ENCODE peak calls at places on chromosomes 16 and 17, in four cellular contexts. One of them, this sample, is unnamed.

GRCh38 chr16:17801024-17801423 is 330.3 kb upstream of the XYLT1 start:
- DNase-seq in neuronal stem cell: no peak
- DNase-seq in IMR-90: peak; percentile 37
- DNase-seq in mesenchymal stem cell: no peak
- DNase-seq in this sample: no peak

GRCh38 chr16:52496051-52496876 is 50.7 kb downstream of the TOX3 start:
- DNase-seq in neuronal stem cell: no peak
- DNase-seq in IMR-90: no peak
- DNase-seq in mesenchymal stem cell: no peak
- DNase-seq in this sample: no peak

GRCh38 chr16:78574571-78574970 is 475.1 kb downstream of the WWOX start:
- DNase-seq in neuronal stem cell: no peak
- DNase-seq in IMR-90: no peak
- DNase-seq in mesenchymal stem cell: no peak
- DNase-seq in this sample: no peak

GRCh38 chr16:80174416-80174815 is 366.4 kb upstream of the DYNLRB2 start:
- DNase-seq in neuronal stem cell: no peak
- DNase-seq in IMR-90: peak; percentile 89
- DNase-seq in mesenchymal stem cell: peak; percentile 79
- DNase-seq in this sample: no peak

GRCh38 chr17:58447039-58447975 is 30.0 kb upstream of the RNF43 start:
- DNase-seq in neuronal stem cell: peak; percentile 70
- DNase-seq in IMR-90: peak; percentile 85
- DNase-seq in mesenchymal stem cell: peak; percentile 84
- DNase-seq in this sample: peak; percentile 95

GRCh38 chr16:87790278-87791023 is 24.7 kb upstream of the KLHDC4 start:
- DNase-seq in neuronal stem cell: no peak
- DNase-seq in IMR-90: peak; percentile 33
- DNase-seq in mesenchymal stem cell: no peak
- DNase-seq in this sample: no peak

GRCh38 chr16:4683255-4684029 is 9.9 kb upstream of the NUDT16L1 start:
- DNase-seq in neuronal stem cell: no peak
- DNase-seq in IMR-90: no peak
- DNase-seq in mesenchymal stem cell: no peak
- DNase-seq in this sample: no peak

GRCh38 chr16:68136515-68136914 is 51.3 kb downstream of the NFATC3 start:
- DNase-seq in neuronal stem cell: no peak
- DNase-seq in IMR-90: no peak
- DNase-seq in mesenchymal stem cell: no peak
- DNase-seq in this sample: no peak

GRCh38 chr17:76523084-76524037 is 14.1 kb downstream of the CYGB start:
- DNase-seq in neuronal stem cell: peak; percentile 74
- DNase-seq in IMR-90: peak; percentile 50
- DNase-seq in mesenchymal stem cell: peak; percentile 59
- DNase-seq in this sample: peak; percentile 94

GRCh38 chr16:24396350-24397271 is 140.5 kb downstream of the CACNG3 start:
- DNase-seq in neuronal stem cell: no peak
- DNase-seq in IMR-90: no peak
- DNase-seq in mesenchymal stem cell: no peak
- DNase-seq in this sample: no peak

GRCh38 chr16:87145181-87146176 is 171.7 kb downstream of the C16orf95 start:
- DNase-seq in neuronal stem cell: no peak
- DNase-seq in IMR-90: peak; percentile 46
- DNase-seq in mesenchymal stem cell: peak; percentile 72
- DNase-seq in this sample: no peak

GRCh38 chr16:11183951-11184350 is 72.1 kb downstream of the SOCS1 start:
- DNase-seq in neuronal stem cell: no peak
- DNase-seq in IMR-90: no peak
- DNase-seq in mesenchymal stem cell: no peak
- DNase-seq in this sample: no peak

GRCh38 chr17:10126554-10127493 is 71.6 kb downstream of the GAS7 start:
- DNase-seq in neuronal stem cell: no peak
- DNase-seq in IMR-90: peak; percentile 88
- DNase-seq in mesenchymal stem cell: peak; percentile 97
- DNase-seq in this sample: no peak

GRCh38 chr17:81867123-81867951 is 3.8 kb downstream of the ARHGDIA start:
- DNase-seq in neuronal stem cell: no peak
- DNase-seq in IMR-90: peak; percentile 52
- DNase-seq in mesenchymal stem cell: peak; percentile 75
- DNase-seq in this sample: peak; percentile 84

GRCh38 chr17:15479697-15480096 is 12.3 kb upstream of the CDRT4 start:
- DNase-seq in neuronal stem cell: no peak
- DNase-seq in IMR-90: peak; percentile 41
- DNase-seq in mesenchymal stem cell: peak; percentile 67
- DNase-seq in this sample: no peak

GRCh38 chr16:77404823-77405222 is 30.0 kb downstream of the ADAMTS18 start:
- DNase-seq in neuronal stem cell: no peak
- DNase-seq in IMR-90: no peak
- DNase-seq in mesenchymal stem cell: no peak
- DNase-seq in this sample: no peak

GRCh38 chr16:54121539-54122295 is 164.9 kb downstream of the IRX3 start:
- DNase-seq in neuronal stem cell: no peak
- DNase-seq in IMR-90: no peak
- DNase-seq in mesenchymal stem cell: no peak
- DNase-seq in this sample: no peak

GRCh38 chr17:67063146-67063545 is 18.8 kb downstream of the CACNG1 start:
- DNase-seq in neuronal stem cell: no peak
- DNase-seq in IMR-90: peak; percentile 61
- DNase-seq in mesenchymal stem cell: no peak
- DNase-seq in this sample: peak; percentile 20

GRCh38 chr16:30896203-30896889 is at the start of gene CTF1:
- DNase-seq in neuronal stem cell: peak; percentile 83
- DNase-seq in IMR-90: peak; percentile 89
- DNase-seq in mesenchymal stem cell: peak; percentile 90
- DNase-seq in this sample: peak; percentile 85

GRCh38 chr17:73952136-73952497 is 251.4 kb upstream of the RPL38 start:
- DNase-seq in neuronal stem cell: peak; percentile 65
- DNase-seq in IMR-90: no peak
- DNase-seq in mesenchymal stem cell: no peak
- DNase-seq in this sample: no peak

GRCh38 chr17:19645608-19646250 is 2.8 kb upstream of the ALDH3A2 start:
- DNase-seq in neuronal stem cell: peak; percentile 23
- DNase-seq in IMR-90: no peak
- DNase-seq in mesenchymal stem cell: peak; percentile 22
- DNase-seq in this sample: peak; percentile 87

GRCh38 chr16:2933136-2933535 is 21.4 kb downstream of the FLYWCH1 start:
- DNase-seq in neuronal stem cell: no peak
- DNase-seq in IMR-90: no peak
- DNase-seq in mesenchymal stem cell: no peak
- DNase-seq in this sample: no peak

GRCh38 chr16:46573008-46573833 is 48.0 kb downstream of the SHCBP1 start:
- DNase-seq in neuronal stem cell: no peak
- DNase-seq in IMR-90: peak; percentile 52
- DNase-seq in mesenchymal stem cell: peak; percentile 75
- DNase-seq in this sample: peak; percentile 41

GRCh38 chr17:50841949-50842354 is 6.6 kb downstream of the WFIKKN2 start:
- DNase-seq in neuronal stem cell: peak; percentile 72
- DNase-seq in IMR-90: peak; percentile 58
- DNase-seq in mesenchymal stem cell: peak; percentile 71
- DNase-seq in this sample: peak; percentile 90

GRCh38 chr17:63820963-63821561 is 6.2 kb upstream of the PSMC5 start:
- DNase-seq in neuronal stem cell: no peak
- DNase-seq in IMR-90: no peak
- DNase-seq in mesenchymal stem cell: no peak
- DNase-seq in this sample: no peak

GRCh38 chr17:44260296-44260695 is 7.6 kb downstream of the SLC4A1 start:
- DNase-seq in neuronal stem cell: no peak
- DNase-seq in IMR-90: no peak
- DNase-seq in mesenchymal stem cell: no peak
- DNase-seq in this sample: no peak

GRCh38 chr17:11925271-11926021 is 71.8 kb downstream of the ZNF18 start:
- DNase-seq in neuronal stem cell: no peak
- DNase-seq in IMR-90: no peak
- DNase-seq in mesenchymal stem cell: no peak
- DNase-seq in this sample: no peak

GRCh38 chr17:50542795-50543774 is 3.9 kb upstream of the SPATA20 start:
- DNase-seq in neuronal stem cell: no peak
- DNase-seq in IMR-90: no peak
- DNase-seq in mesenchymal stem cell: no peak
- DNase-seq in this sample: no peak

GRCh38 chr17:36493956-36494355 is 7.5 kb downstream of the ZNHIT3 start:
- DNase-seq in neuronal stem cell: no peak
- DNase-seq in IMR-90: no peak
- DNase-seq in mesenchymal stem cell: peak; percentile 14
- DNase-seq in this sample: no peak

GRCh38 chr16:85750827-85751641 is at the start of gene C16orf74:
- DNase-seq in neuronal stem cell: no peak
- DNase-seq in IMR-90: peak; percentile 35
- DNase-seq in mesenchymal stem cell: peak; percentile 57
- DNase-seq in this sample: no peak

GRCh38 chr17:1576500-1576899 is 13.9 kb upstream of the PITPNA start:
- DNase-seq in neuronal stem cell: no peak
- DNase-seq in IMR-90: no peak
- DNase-seq in mesenchymal stem cell: no peak
- DNase-seq in this sample: no peak

GRCh38 chr16:54171855-54172537 is 114.6 kb downstream of the IRX3 start:
- DNase-seq in neuronal stem cell: no peak
- DNase-seq in IMR-90: peak; percentile 65
- DNase-seq in mesenchymal stem cell: peak; percentile 11
- DNase-seq in this sample: no peak

GRCh38 chr17:6610011-6610410 is 30.5 kb downstream of the KIAA0753 start:
- DNase-seq in neuronal stem cell: no peak
- DNase-seq in IMR-90: peak; percentile 11
- DNase-seq in mesenchymal stem cell: no peak
- DNase-seq in this sample: no peak
- H3K27ac ChIP-seq in neuronal stem cell: no peak overlapping the region
- H3K27ac ChIP-seq in IMR-90: no peak overlapping the region
- H3K27ac ChIP-seq in mesenchymal stem cell: no peak overlapping the region
- H3K27ac ChIP-seq in this sample: no peak overlapping the region

GRCh38 chr17:28722413-28723158 is 2.8 kb downstream of the RPL23A start:
- DNase-seq in neuronal stem cell: no peak
- DNase-seq in IMR-90: no peak
- DNase-seq in mesenchymal stem cell: no peak
- DNase-seq in this sample: no peak

GRCh38 chr17:28718990-28719433 is 773 bp upstream of the RPL23A start:
- DNase-seq in neuronal stem cell: no peak
- DNase-seq in IMR-90: no peak
- DNase-seq in mesenchymal stem cell: no peak
- DNase-seq in this sample: no peak

GRCh38 chr17:28718317-28718672 is 627 bp upstream of the RAB34 start:
- DNase-seq in neuronal stem cell: peak; percentile 73
- DNase-seq in IMR-90: no peak
- DNase-seq in mesenchymal stem cell: no peak
- DNase-seq in this sample: no peak

GRCh38 chr17:28717578-28718316 is at the start of gene RAB34:
- DNase-seq in neuronal stem cell: peak; percentile 92
- DNase-seq in IMR-90: peak; percentile 89
- DNase-seq in mesenchymal stem cell: peak; percentile 94
- DNase-seq in this sample: peak; percentile 99

GRCh38 chr17:28720247-28720996 is 637 bp downstream of the RPL23A start:
- DNase-seq in neuronal stem cell: no peak
- DNase-seq in IMR-90: no peak
- DNase-seq in mesenchymal stem cell: peak; percentile 28
- DNase-seq in this sample: no peak
- H3K14ac ChIP-seq in neuronal stem cell: no peak overlapping the region
- H3K14ac ChIP-seq in IMR-90: peak overlapping the region; percentile 96
- H3K14ac ChIP-seq in mesenchymal stem cell: peak overlapping the region; percentile 9
- H3K14ac ChIP-seq in this sample: peak overlapping the region; percentile 96

DNA sequence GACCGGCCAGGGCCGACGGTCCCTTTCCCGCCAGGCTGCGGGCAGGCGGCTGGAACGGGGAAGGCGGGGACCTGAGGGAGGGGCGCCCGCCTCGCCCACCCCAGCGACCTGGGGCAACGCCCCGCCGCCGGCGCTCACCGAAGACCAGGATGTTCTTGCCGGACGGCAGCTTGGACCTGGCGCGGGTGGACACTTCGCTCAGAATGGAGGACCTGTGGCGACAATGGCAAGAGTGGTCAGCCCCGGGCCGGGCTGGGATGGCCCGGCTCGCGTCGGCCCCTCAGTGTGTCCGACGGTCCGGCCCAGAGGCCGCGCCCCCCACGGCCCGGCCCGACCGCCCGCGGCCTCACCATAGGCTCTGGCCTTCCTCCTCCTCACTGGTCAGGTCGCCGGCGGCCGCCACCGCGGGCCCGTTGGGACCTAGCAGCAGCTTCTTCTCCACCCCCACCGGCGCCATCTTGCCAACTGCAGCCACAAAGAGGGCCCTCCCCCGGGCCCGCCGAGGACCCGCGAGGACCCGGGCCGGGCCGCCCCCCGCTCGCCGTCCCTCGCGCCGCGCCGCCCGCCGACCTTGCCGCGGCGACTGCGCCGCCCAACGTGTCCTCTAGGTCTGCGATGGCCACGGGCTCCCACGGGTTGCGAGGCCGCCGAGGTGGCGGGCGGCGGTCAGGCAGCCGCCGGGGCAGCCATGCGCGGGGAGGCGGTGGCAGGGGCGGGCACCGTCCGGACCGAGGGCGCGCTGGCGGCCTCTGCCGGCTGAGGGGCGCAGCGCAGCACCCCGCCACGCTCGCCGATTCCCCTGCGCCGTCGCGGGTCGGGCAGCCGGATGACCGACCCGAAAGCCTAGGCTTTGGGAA is at the start of gene DYNC1LI2:
- DNase-seq in neuronal stem cell: peak; percentile 69
- DNase-seq in IMR-90: peak; percentile 58
- DNase-seq in mesenchymal stem cell: peak; percentile 75
- DNase-seq in this sample: peak; percentile 81
- H3K23ac ChIP-seq in neuronal stem cell: peak within 1 kb of the TSS; percentile 61
- H3K23ac ChIP-seq in IMR-90: peak within 1 kb of the TSS; percentile 96
- H3K23ac ChIP-seq in mesenchymal stem cell: no peak within 1 kb of the TSS
- H3K23ac ChIP-seq in this sample: peak within 1 kb of the TSS; percentile 6

GRCh38 chr16:84138500-84138823 is 6.5 kb downstream of the HSDL1 start:
- DNase-seq in neuronal stem cell: no peak
- DNase-seq in IMR-90: no peak
- DNase-seq in mesenchymal stem cell: no peak
- DNase-seq in this sample: no peak

GRCh38 chr16:84141143-84141670 is 3.8 kb downstream of the HSDL1 start:
- DNase-seq in neuronal stem cell: no peak
- DNase-seq in IMR-90: no peak
- DNase-seq in mesenchymal stem cell: no peak
- DNase-seq in this sample: no peak

GRCh38 chr16:84137769-84138357 is 7.1 kb downstream of the HSDL1 start:
- DNase-seq in neuronal stem cell: no peak
- DNase-seq in IMR-90: no peak
- DNase-seq in mesenchymal stem cell: no peak
- DNase-seq in this sample: no peak

GRCh38 chr16:84138824-84139627 is 6.0 kb downstream of the HSDL1 start:
- DNase-seq in neuronal stem cell: no peak
- DNase-seq in IMR-90: peak; percentile 52
- DNase-seq in mesenchymal stem cell: peak; percentile 66
- DNase-seq in this sample: no peak

DNA sequence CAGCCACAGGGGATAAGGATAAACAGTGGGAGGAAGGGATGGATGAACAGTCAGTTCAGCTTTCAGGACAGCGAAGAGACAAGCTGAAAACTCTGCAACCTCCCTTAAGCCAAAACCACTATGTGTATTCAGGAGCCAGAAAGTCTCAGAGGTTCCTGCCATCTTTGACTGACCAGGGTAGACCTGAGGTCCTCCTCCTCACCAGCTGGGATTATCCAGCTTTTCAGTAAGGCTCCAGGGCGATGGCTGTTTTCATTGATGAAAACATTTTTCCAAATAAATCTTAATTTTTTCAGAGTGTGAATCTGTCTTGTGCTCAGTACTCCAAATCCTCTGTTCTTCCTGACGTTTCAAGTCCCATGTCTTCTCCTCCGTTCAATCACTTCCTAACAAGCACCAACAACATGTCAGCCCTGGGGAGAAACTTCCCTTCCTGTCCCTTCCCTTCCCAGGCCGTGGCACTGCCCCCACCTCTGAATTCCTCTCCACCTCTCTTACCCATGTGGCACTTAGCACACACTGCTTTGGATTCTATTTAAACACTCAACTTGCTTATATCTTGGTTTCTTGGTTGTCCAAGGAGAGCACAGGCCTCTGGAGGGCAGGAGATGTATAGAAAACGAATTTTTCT is 5.2 kb downstream of the HSDL1 start:
- DNase-seq in neuronal stem cell: no peak
- DNase-seq in IMR-90: no peak
- DNase-seq in mesenchymal stem cell: no peak
- DNase-seq in this sample: no peak
- H3K27ac ChIP-seq in neuronal stem cell: no peak overlapping the region
- H3K27ac ChIP-seq in IMR-90: no peak overlapping the region
- H3K27ac ChIP-seq in mesenchymal stem cell: no peak overlapping the region
- H3K27ac ChIP-seq in this sample: no peak overlapping the region

This sample was measured in H9.